ENCODE peak calls at places on chromosome 15, in five cellular contexts. H, N, K, M and C are unnamed samples.

GRCh38 chr15:40723919-40724318 is 28.9 kb downstream of the RAD51 start:
- DNase-seq in N (no peak), M (no peak), K (no peak), H (no peak), C (no peak)

GRCh38 chr15:37783290-37783689 is 151.2 kb upstream of the TMCO5A start:
- DNase-seq in N (no peak), M (peak), K (no peak), H (peak), C (no peak)

GRCh38 chr15:92244703-92245102 is 149.0 kb upstream of the ST8SIA2 start:
- DNase-seq in M (no peak), N (no peak), K (no peak), H (no peak), C (no peak)

GRCh38 chr15:96335429-96335807 is 4.9 kb downstream of the NR2F2 start:
- DNase-seq in N (no peak), K (peak), H (peak), M (peak), C (no peak)

GRCh38 chr15:33344111-33344510 is 33.3 kb downstream of the RYR3 start:
- DNase-seq in N (peak), H (no peak), K (no peak), M (no peak), C (no peak)

GRCh38 chr15:74951006-74951405 is 5.6 kb downstream of the RPP25 start:
- DNase-seq in K (no peak), H (no peak), N (no peak), M (no peak), C (no peak)

GRCh38 chr15:98952381-98952803 is 55.2 kb downstream of the PGPEP1L start:
- DNase-seq in N (peak), M (no peak), K (no peak), H (no peak), C (no peak)

GRCh38 chr15:59369597-59369996 is 3.1 kb downstream of the MYO1E start:
- DNase-seq in M (no peak), H (no peak), N (peak), K (peak), C (no peak)

GRCh38 chr15:91032919-91033803 is 10.8 kb upstream of the VPS33B start:
- DNase-seq in H (peak), K (no peak), N (peak), M (peak), C (no peak)

GRCh38 chr15:72599855-72600464 is 54.5 kb upstream of the GOLGA6B start:
- DNase-seq in M (peak), K (peak), N (peak), H (peak), C (peak)

GRCh38 chr15:74773731-74774252 is 8.1 kb upstream of the CSK start:
- DNase-seq in M (peak), N (no peak), K (no peak), H (peak), C (no peak)

GRCh38 chr15:72202801-72203506 is 5.4 kb upstream of the GRAMD2A start:
- DNase-seq in M (no peak), H (no peak), N (no peak), K (no peak), C (no peak)

GRCh38 chr15:73851679-73852078 is 21.7 kb upstream of the TBC1D21 start:
- DNase-seq in N (peak), H (peak), K (peak), M (peak), C (peak)

GRCh38 chr15:37101634-37102314 is 1.4 kb upstream of the MEIS2 start:
- DNase-seq in N (peak), H (peak), M (peak), K (peak), C (peak)

GRCh38 chr15:29972051-29972450 is 110.7 kb upstream of the GOLGA8J start:
- DNase-seq in H (no peak), M (no peak), K (no peak), N (no peak), C (no peak)

GRCh38 chr15:90855139-90855538 is 13.2 kb upstream of the FURIN start:
- DNase-seq in K (no peak), M (no peak), H (no peak), N (no peak), C (no peak)

GRCh38 chr15:63888823-63889222 is 55.1 kb upstream of the HERC1 start:
- DNase-seq in H (no peak), K (no peak), M (no peak), N (no peak), C (no peak)

GRCh38 chr15:100721758-100722550 is 119.6 kb downstream of the ASB7 start:
- DNase-seq in K (peak), N (peak), M (no peak), H (no peak), C (peak)

GRCh38 chr15:51736646-51737537 is 563 bp downstream of the LYSMD2 start:
- DNase-seq in M (peak), N (peak), H (peak), K (no peak), C (no peak)

GRCh38 chr15:52331490-52332240 is 36.1 kb upstream of the MYO5C start:
- DNase-seq in H (no peak), M (peak), N (peak), K (peak), C (peak)

GRCh38 chr15:96312641-96313335 is 17.7 kb upstream of the NR2F2 start:
- DNase-seq in K (peak), H (no peak), N (no peak), M (no peak), C (peak)

GRCh38 chr15:48427479-48427878 is 96.2 kb downstream of the DUT start:
- DNase-seq in K (no peak), H (no peak), M (no peak), N (no peak), C (no peak)

GRCh38 chr15:51799908-51800252 is 29.6 kb upstream of the TMOD3 start:
- DNase-seq in H (no peak), K (no peak), M (no peak), N (no peak), C (no peak)

GRCh38 chr15:55094152-55094551 is 102.6 kb downstream of the RSL24D1 start:
- DNase-seq in H (no peak), K (no peak), N (no peak), M (no peak), C (no peak)

GRCh38 chr15:66780172-66780972 is 78.3 kb downstream of the SMAD6 start:
- DNase-seq in N (no peak), M (no peak), H (no peak), K (peak), C (peak)

GRCh38 chr15:38050529-38050928 is 116.1 kb downstream of the TMCO5A start:
- DNase-seq in H (no peak), K (peak), N (no peak), M (no peak), C (peak)

GRCh38 chr15:92123848-92124631 is 269.6 kb upstream of the ST8SIA2 start:
- DNase-seq in H (no peak), M (peak), N (no peak), K (no peak), C (no peak)

GRCh38 chr15:90219421-90220141 is 14.2 kb downstream of the CIB1 start:
- DNase-seq in K (no peak), H (peak), N (peak), M (peak), C (no peak)

GRCh38 chr15:70142322-70143191 is 44.8 kb upstream of the TLE3 start:
- DNase-seq in N (no peak), M (no peak), H (no peak), K (peak), C (no peak)

GRCh38 chr15:40454904-40455391 is 14.2 kb downstream of the BAHD1 start:
- DNase-seq in H (no peak), N (no peak), M (no peak), K (peak), C (peak)

GRCh38 chr15:67511606-67512005 is 9.3 kb upstream of the C15orf61 start:
- DNase-seq in M (no peak), H (no peak), N (no peak), K (no peak), C (no peak)

GRCh38 chr15:95604634-95605036 is 725.9 kb upstream of the NR2F2 start:
- DNase-seq in M (no peak), H (no peak), N (no peak), K (peak), C (peak)

GRCh38 chr15:75198560-75199346 is 2.9 kb upstream of the C15orf39 start:
- DNase-seq in M (peak), N (peak), K (peak), H (peak), C (peak)

GRCh38 chr15:84747423-84748273 is 744 bp upstream of the ZNF592 start:
- DNase-seq in H (peak), N (peak), K (peak), M (peak), C (peak)

GRCh38 chr15:73518180-73518862 is 75.4 kb downstream of the REC114 start:
- DNase-seq in K (no peak), H (peak), M (peak), N (no peak), C (no peak)

GRCh38 chr15:49918106-49918505 is 200.9 kb downstream of the ATP8B4 start:
- DNase-seq in M (no peak), N (no peak), H (no peak), K (peak), C (no peak)

GRCh38 chr15:69976366-69976994 is 121.2 kb downstream of the TLE3 start:
- DNase-seq in H (peak), N (peak), M (peak), K (peak), C (peak)

DNA sequence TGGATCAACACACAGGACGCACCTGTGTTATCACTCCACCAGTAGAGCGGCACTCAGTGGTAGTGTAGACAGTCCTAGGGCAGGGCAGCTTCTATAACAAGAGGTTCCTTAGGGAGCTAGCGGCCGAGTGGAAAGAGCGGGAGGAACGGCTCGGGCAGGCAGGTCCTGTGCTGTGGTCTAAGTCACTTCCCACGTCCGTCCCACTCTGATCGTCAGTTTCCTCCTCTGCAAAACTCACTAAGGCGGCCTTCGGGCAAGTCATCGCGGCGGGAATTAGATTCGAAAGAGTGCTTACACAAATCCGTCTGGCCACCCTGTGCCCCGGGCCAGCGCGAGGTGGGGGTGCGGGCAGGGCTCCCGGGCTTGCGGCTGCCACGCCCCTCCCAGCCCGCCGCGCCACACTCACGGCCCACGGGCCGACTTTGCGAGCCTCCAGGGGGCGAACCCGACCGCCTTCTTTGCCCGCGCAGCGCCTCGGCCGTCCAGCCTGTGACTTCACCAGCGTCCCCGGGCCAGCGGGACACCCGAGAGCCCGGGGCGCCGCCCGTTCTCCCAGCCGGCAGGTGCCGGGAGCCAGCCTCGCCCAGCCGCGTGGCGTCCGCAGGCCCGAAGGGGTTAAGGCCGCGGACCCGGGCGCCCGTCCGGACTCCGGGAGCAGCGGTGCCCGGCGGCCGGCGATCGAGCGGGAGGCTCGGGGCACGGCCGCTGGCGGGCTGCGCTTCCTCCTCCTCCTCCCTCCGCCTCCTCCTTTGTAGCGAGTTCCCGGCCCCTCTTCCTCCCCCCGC is 426 bp upstream of the CORO2B start:
- DNase-seq in N (no peak), H (peak), K (peak), M (peak), C (peak)
- TF ChIP-seq CTCF in N (no peak), H (peak), K (peak), M (no peak), C (peak)

DNA sequence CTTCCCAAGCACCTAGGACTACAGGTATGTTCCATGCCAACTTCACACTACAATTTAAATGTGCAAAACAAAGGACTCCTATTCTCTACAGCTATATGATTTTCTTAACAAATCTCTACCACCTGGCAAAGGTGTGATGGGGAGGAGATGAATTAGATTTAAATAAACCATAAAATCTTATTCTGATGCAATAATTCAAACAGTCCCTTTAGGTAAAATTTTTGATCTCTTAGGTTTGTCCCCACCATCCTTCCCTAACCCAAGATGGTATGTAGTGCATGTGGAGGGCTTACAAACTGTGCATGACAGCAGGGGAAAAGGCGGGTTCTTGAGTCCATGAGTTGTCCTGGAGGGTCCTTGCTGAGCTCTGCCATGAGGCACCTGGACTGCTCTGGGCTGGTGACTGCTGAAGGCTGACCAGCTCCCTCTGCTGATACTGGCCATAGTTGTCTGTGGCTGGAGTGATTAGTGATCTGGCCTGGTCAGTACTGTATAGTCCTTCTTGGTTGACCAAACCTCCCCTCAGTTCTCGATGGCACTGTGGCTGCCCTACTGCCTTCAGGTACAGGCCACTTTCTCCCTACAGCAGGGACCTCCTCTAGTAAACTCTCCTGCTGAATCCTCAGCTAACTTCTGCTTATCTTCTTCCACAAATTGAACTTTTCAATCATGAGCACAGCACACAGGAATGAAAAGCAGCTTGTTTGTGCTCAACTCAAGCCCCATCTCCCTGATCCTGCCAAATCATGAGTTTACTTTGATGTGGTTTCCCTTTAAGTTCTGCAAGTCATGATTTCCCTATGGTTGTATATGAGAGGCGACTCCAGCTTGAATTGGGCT is 30.1 kb downstream of the CFAP161 start:
- DNase-seq in H (peak), N (peak), M (no peak), K (peak), C (peak)
- TF ChIP-seq CTCF in H (no peak), N (no peak), M (no peak), K (peak), C (no peak)

DNA sequence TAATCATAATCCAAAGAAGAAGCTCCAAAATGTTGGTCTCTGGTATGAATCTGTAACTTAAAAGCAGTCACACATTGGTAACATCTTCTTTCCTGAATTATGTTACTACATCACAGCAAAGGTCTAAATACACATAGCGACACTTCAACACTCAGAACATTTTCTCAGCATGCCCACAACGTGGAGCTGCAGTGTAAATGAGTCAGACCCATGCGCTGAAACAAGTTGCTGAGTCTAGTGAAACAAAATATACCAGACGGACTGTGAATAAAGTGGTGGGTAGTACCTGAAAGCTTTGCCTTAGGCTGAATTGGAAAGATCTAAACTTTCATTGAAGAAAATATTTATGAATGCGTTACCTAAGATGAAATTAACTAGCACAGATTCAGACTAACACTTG is 33.2 kb upstream of the GOLGA8B start:
- DNase-seq in H (no peak), N (no peak), K (peak), M (peak), C (peak)
- TF ChIP-seq CTCF in H (peak), N (no peak), K (peak), M (no peak), C (peak)

DNA sequence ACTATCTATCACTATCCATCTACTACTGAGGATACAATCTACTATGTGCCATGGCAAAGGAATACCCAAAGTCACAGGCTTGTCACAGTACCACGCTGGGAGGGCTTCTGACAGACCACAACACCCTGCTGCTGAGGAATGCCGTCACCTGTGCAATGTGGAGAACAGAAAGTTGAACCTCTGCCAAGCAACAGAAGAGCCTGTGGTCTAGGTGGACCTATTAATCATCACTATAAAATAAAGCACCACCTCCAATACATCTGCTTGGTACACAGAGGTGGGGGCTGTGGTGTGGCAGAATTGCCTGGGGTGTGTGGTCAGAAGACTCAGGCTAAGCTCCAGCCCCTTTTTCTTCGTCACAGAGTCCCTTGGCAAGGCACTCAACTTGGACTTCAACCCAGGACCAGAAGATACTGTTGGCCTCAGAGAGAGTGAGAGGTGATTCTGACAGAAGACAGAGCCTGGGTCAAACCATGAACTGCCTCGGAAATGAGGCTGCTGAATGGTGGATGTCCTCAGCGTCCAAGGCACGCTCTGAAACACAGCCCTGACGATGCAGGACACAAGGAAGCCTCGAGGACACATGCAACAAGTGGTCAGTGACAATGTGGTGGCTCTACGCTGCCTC is 189.4 kb upstream of the CHRNA7 start:
- DNase-seq in M (no peak), N (no peak), K (no peak), H (no peak), C (no peak)
- TF ChIP-seq CTCF in M (no peak), N (no peak), K (no peak), H (no peak), C (no peak)